ENCODE peak calls at places on chromosomes 7 and 10, in five cellular contexts. M is Peyer's patch, X is fibroblast of lung, S is adrenal gland, N is aorta. B is an unnamed sample. For H3K9me3 and H3K27me3, the result is how much of the 10 kb centered on the place peaks cover.

GRCh38 chr7:77710067-77710466 is 13.8 kb downstream of the RSBN1L start:
- DNase-seq in M (no peak), X (no peak), S (no peak), N (no peak), B (no peak)

GRCh38 chr7:5557920-5558401 is 134.3 kb upstream of the TNRC18 start:
- DNase-seq in M (peak), X (no peak), S (peak), N (peak), B (peak)

GRCh38 chr7:95840953-95841950 is 68.9 kb downstream of the DYNC1I1 start:
- DNase-seq in M (no peak), X (no peak), S (no peak), N (no peak), B (no peak)

GRCh38 chr7:12133865-12134264 is 77.2 kb upstream of the TMEM106B start:
- DNase-seq in M (no peak), X (no peak), S (no peak), N (no peak), B (no peak)

GRCh38 chr7:36969376-36969775 is 245.1 kb upstream of the AOAH start:
- DNase-seq in M (no peak), X (no peak), S (no peak), N (no peak), B (no peak)

GRCh38 chr10:110408203-110408871 is 89.4 kb upstream of the DUSP5 start:
- DNase-seq in M (no peak), X (peak), S (no peak), N (no peak), B (peak)

GRCh38 chr7:130490287-130490686 is 1.6 kb upstream of the MEST start:
- DNase-seq in M (no peak), X (peak), S (no peak), N (no peak), B (no peak)

GRCh38 chr10:99660662-99661369 is 1.5 kb downstream of the ENTPD7 start:
- DNase-seq in M (no peak), X (peak), S (no peak), N (no peak), B (no peak)

GRCh38 chr10:60524541-60524940 is 134.9 kb upstream of the ANK3 start:
- DNase-seq in M (no peak), X (peak), S (no peak), N (no peak), B (no peak)

GRCh38 chr10:70480254-70480861 is 1.8 kb downstream of the PALD1 start:
- DNase-seq in M (no peak), X (no peak), S (no peak), N (no peak), B (no peak)

GRCh38 chr10:47143072-47143471 is 156.9 kb upstream of the GDF10 start:
- DNase-seq in M (no peak), X (no peak), S (no peak), N (no peak), B (no peak)

GRCh38 chr10:43427166-43427825 is 9.6 kb upstream of the ZNF487 start:
- DNase-seq in M (no peak), X (no peak), S (no peak), N (peak), B (no peak)

GRCh38 chr10:35903021-35903420 is 260.9 kb upstream of the FZD8 start:
- DNase-seq in M (no peak), X (no peak), S (no peak), N (no peak), B (no peak)

DNA sequence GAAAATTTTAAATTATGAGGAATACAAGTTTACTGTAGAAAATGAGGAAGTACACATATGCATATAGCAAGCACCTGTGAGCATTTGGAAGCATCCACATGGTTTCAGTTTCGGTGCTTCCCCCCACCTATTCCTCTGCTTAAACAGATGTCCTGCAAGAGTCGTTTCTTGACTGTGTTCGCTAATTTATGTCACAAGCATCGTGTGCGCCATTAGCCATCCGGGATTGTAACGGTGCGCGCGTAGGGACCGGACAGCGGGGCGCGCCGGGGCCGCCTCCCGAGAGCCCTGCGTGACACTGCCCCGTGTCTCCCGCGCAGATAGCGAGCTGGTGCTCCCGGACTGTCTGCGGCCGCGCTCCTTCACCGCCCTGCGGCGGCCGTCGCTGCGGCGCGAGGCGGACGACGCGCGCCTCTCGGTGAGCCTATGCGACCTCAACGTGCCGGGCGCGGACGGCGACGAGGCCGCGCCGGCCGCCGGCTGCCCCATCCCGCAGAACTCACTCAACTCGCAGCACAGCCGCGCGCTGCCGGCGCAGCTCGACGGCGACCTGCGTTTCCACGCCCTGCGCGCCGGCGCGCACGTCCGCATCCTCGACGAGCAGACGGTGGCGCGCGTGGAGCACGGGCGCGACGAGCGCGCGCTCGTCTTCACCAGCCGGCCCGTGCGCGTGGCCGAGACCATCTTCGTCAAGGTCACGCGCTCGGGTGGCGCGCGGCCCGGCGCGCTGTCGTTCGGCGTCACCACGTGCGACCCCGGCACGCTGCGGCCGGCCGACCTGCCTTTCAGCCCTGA is 90.9 kb downstream of the NEURL1 start:
- DNase-seq in M (no peak), X (peak), S (no peak), N (no peak), B (no peak)
- H3K4me3 ChIP-seq in M (peak), X (no peak), S (peak), N (no peak), B (no peak)

DNA sequence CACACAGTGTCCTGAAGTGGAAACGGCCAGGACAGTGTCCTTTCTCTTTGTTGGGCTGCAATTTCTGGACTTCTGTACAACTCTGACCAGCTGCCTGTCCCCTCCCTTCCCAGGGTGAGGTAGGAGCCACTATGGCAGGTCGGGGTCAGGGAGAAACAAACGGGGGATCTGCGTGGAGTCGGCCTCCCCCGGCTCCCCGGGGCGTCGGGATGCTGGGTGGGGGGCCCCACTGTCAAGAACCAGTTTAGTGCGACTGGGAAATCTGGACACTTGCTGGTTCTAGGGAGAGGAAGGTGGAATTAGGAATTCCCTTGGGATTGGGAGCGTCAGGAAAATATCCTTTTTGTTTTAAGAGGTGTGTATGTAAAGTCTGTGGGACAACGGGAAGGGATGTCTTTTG is 567 bp downstream of the SYCE1 start:
- DNase-seq in M (no peak), X (no peak), S (no peak), N (no peak), B (no peak)
- H3K9me3 ChIP-seq in M (under half), X (under half), S (under half), N (under half), B (under half)

GRCh38 chr7:100967292-100967863 is 2.0 kb upstream of the MUC12 start:
- DNase-seq in M (peak), X (no peak), S (no peak), N (no peak), B (no peak)

GRCh38 chr7:100966542-100967291 is 2.6 kb upstream of the MUC12 start:
- DNase-seq in M (peak), X (no peak), S (no peak), N (no peak), B (no peak)

GRCh38 chr7:100969066-100969615 is at the start of gene MUC12:
- DNase-seq in M (peak), X (no peak), S (no peak), N (no peak), B (no peak)

GRCh38 chr7:100968650-100969049 is 715 bp upstream of the MUC12 start:
- DNase-seq in M (peak), X (no peak), S (no peak), N (no peak), B (no peak)

GRCh38 chr7:100968031-100968430 is 1.3 kb upstream of the MUC12 start:
- DNase-seq in M (no peak), X (no peak), S (no peak), N (no peak), B (no peak)
- H3K27me3 ChIP-seq in M (under half), X (under half), S (half or more), N (under half), B (under half)

GRCh38 chr7:134690016-134690415 is 43.4 kb downstream of the BPGM start:
- DNase-seq in M (no peak), X (peak), S (no peak), N (no peak), B (no peak)
- H3K4me3 ChIP-seq in M (peak), X (no peak), S (peak), N (peak), B (peak)

GRCh38 chr10:107553470-107553869 is 389.0 kb upstream of the SORCS1 start:
- DNase-seq in M (no peak), X (peak), S (no peak), N (no peak), B (no peak)

GRCh38 chr10:107548301-107548700 is 383.8 kb upstream of the SORCS1 start:
- DNase-seq in M (no peak), X (peak), S (no peak), N (no peak), B (no peak)

GRCh38 chr10:107546986-107547385 is 382.5 kb upstream of the SORCS1 start:
- DNase-seq in M (no peak), X (no peak), S (no peak), N (no peak), B (no peak)

GRCh38 chr10:107554351-107554750 is 389.8 kb upstream of the SORCS1 start:
- DNase-seq in M (no peak), X (no peak), S (no peak), N (no peak), B (no peak)

GRCh38 chr10:107552963-107553362 is 388.5 kb upstream of the SORCS1 start:
- DNase-seq in M (no peak), X (no peak), S (no peak), N (no peak), B (no peak)
- H3K9me3 ChIP-seq in M (under half), X (under half), S (under half), N (under half), B (under half)

GRCh38 chr10:101138788-101139420 is 7.8 kb downstream of the TLX1 start:
- DNase-seq in M (no peak), X (no peak), S (no peak), N (no peak), B (no peak)

GRCh38 chr10:101137271-101137670 is 6.2 kb downstream of the TLX1 start:
- DNase-seq in M (no peak), X (no peak), S (no peak), N (no peak), B (no peak)

GRCh38 chr10:101140950-101141621 is 10.0 kb downstream of the TLX1 start:
- DNase-seq in M (no peak), X (no peak), S (no peak), N (no peak), B (no peak)

GRCh38 chr10:101140084-101140949 is 9.2 kb downstream of the TLX1 start:
- DNase-seq in M (no peak), X (no peak), S (no peak), N (no peak), B (no peak)

GRCh38 chr10:101139421-101139911 is 8.4 kb downstream of the TLX1 start:
- DNase-seq in M (no peak), X (no peak), S (no peak), N (no peak), B (no peak)
- H3K27me3 ChIP-seq in M (half or more), X (half or more), S (half or more), N (under half), B (under half)

GRCh38 chr7:90596745-90597526 is 815 bp downstream of the CDK14 start:
- DNase-seq in M (no peak), X (peak), S (no peak), N (no peak), B (peak)
- H3K4me3 ChIP-seq in M (peak), X (peak), S (peak), N (peak), B (peak)

DNA sequence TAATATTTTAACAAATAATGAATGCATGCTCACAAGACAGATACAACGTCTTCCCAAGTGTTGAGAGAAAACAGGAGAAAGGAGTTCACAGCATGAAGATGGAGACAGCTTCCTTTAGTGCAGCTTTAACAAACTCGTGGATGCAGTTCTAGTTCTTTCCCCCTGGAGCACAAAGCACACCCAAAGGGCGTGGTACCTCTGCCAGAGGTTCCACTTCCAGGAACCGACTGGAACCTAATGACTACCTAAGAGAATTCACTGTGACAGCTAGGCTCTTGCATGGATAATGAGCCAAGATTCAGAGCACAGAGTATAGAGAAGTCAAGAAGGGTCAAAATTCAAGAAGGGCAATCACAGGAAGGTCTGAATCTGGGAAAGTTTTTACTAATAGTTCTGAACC is 673.2 kb downstream of the XPNPEP1 start:
- DNase-seq in M (no peak), X (no peak), S (no peak), N (no peak), B (no peak)
- H3K9me3 ChIP-seq in M (under half), X (under half), S (under half), N (under half), B (under half)

GRCh38 chr7:155093586-155093985 is 23.5 kb downstream of the HTR5A start:
- DNase-seq in M (no peak), X (no peak), S (no peak), N (no peak), B (no peak)

GRCh38 chr7:155097338-155097737 is 27.2 kb downstream of the HTR5A start:
- DNase-seq in M (no peak), X (no peak), S (no peak), N (no peak), B (no peak)

GRCh38 chr7:155090647-155091046 is 20.5 kb downstream of the HTR5A start:
- DNase-seq in M (no peak), X (no peak), S (no peak), N (no peak), B (no peak)

GRCh38 chr7:155094636-155095035 is 24.5 kb downstream of the HTR5A start:
- DNase-seq in M (no peak), X (no peak), S (no peak), N (no peak), B (no peak)
- H3K27me3 ChIP-seq in M (under half), X (under half), S (under half), N (under half), B (under half)

GRCh38 chr10:58352956-58353610 is 18.3 kb downstream of the UBE2D1 start:
- DNase-seq in M (no peak), X (peak), S (no peak), N (no peak), B (no peak)
- H3K4me3 ChIP-seq in M (no peak), X (no peak), S (no peak), N (no peak), B (no peak)

B was measured in MG63.